ENCODE peak calls at places on chromosomes 13 and 19, in five cellular contexts. Y is CD4-positive, alpha-beta T cell; T is tibial nerve; U is neuronal stem cell; C is body of pancreas. P is an unnamed sample.
A peak's percentile ranks its signal among the peaks of the same experiment; 100 is the strongest.

GRCh38 chr19:10163557-10163956 is 31.2 kb downstream of the DNMT1 start:
- DNase-seq in Y (no peak), T (no peak), U (no peak), C (no peak), P (no peak)

GRCh38 chr13:102191951-102192461 is 209.8 kb downstream of the FGF14 start:
- DNase-seq in Y (no peak), T (no peak), U (peak; percentile 2), C (no peak), P (no peak)

GRCh38 chr19:30492581-30492980 is 120.4 kb downstream of the ZNF536 start:
- DNase-seq in Y (no peak), T (no peak), U (no peak), C (no peak), P (no peak)

GRCh38 chr13:26646603-26647002 is 89.1 kb downstream of the WASF3 start:
- DNase-seq in Y (no peak), T (no peak), U (no peak), C (no peak), P (no peak)

GRCh38 chr13:98033277-98034247 is 80.1 kb downstream of the IPO5 start:
- DNase-seq in Y (no peak), T (no peak), U (peak; percentile 24), C (peak; percentile 22), P (no peak)

GRCh38 chr19:7658219-7658686 is 10.6 kb upstream of the RETN start:
- DNase-seq in Y (no peak), T (no peak), U (no peak), C (no peak), P (peak; percentile 67)

GRCh38 chr13:32837973-32838940 is 178.0 kb upstream of the KL start:
- DNase-seq in Y (no peak), T (no peak), U (no peak), C (no peak), P (no peak)

GRCh38 chr13:44426461-44426860 is 52.8 kb downstream of the SERP2 start:
- DNase-seq in Y (no peak), T (no peak), U (no peak), C (no peak), P (no peak)

GRCh38 chr19:55115446-55116065 is 1.9 kb downstream of the PPP1R12C start:
- DNase-seq in Y (no peak), T (no peak), U (no peak), C (no peak), P (no peak)

GRCh38 chr13:57748096-57748495 is 116.6 kb downstream of the PCDH17 start:
- DNase-seq in Y (no peak), T (no peak), U (no peak), C (no peak), P (no peak)

GRCh38 chr13:38415233-38415632 is 65.6 kb downstream of the UFM1 start:
- DNase-seq in Y (no peak), T (no peak), U (no peak), C (no peak), P (no peak)

GRCh38 chr19:28889941-28890645 is 322.9 kb downstream of the UQCRFS1 start:
- DNase-seq in Y (no peak), T (no peak), U (no peak), C (no peak), P (no peak)

GRCh38 chr13:30900952-30901749 is 4.9 kb upstream of the MEDAG start:
- DNase-seq in Y (no peak), T (no peak), U (no peak), C (no peak), P (no peak)

GRCh38 chr13:41746259-41746658 is 214.7 kb downstream of the VWA8 start:
- DNase-seq in Y (no peak), T (no peak), U (no peak), C (no peak), P (no peak)

GRCh38 chr13:87123987-87124784 is 547.0 kb upstream of the SLITRK5 start:
- DNase-seq in Y (no peak), T (no peak), U (peak; percentile 8), C (no peak), P (peak; percentile 24)

GRCh38 chr19:30217461-30217860 is 154.7 kb upstream of the ZNF536 start:
- DNase-seq in Y (no peak), T (no peak), U (no peak), C (no peak), P (no peak)

GRCh38 chr13:26880741-26881140 is 120.2 kb upstream of the GPR12 start:
- DNase-seq in Y (no peak), T (no peak), U (no peak), C (no peak), P (no peak)

GRCh38 chr19:38792250-38793111 is 3.5 kb downstream of the LGALS7B start:
- DNase-seq in Y (no peak), T (no peak), U (no peak), C (no peak), P (no peak)

GRCh38 chr19:51259348-51260245 is 8.7 kb downstream of the SIGLECL1 start:
- DNase-seq in Y (no peak), T (no peak), U (peak; percentile 33), C (peak; percentile 16), P (no peak)

GRCh38 chr13:36789730-36790129 is 29.3 kb upstream of the RFXAP start:
- DNase-seq in Y (no peak), T (no peak), U (no peak), C (no peak), P (no peak)

GRCh38 chr19:8631425-8631819 is 989 bp downstream of the NFILZ start:
- DNase-seq in Y (no peak), T (no peak), U (peak; percentile 48), C (peak; percentile 66), P (no peak)

GRCh38 chr13:101150998-101151397 is 265.3 kb downstream of the NALCN start:
- DNase-seq in Y (no peak), T (no peak), U (no peak), C (no peak), P (no peak)

GRCh38 chr19:11555246-11555645 is 3.8 kb downstream of the ELOF1 start:
- DNase-seq in Y (no peak), T (no peak), U (no peak), C (no peak), P (no peak)

GRCh38 chr13:29537736-29538624 is 57.5 kb downstream of the SLC7A1 start:
- DNase-seq in Y (no peak), T (no peak), U (no peak), C (no peak), P (no peak)

GRCh38 chr13:112616586-112617381 is 28.8 kb upstream of the TUBGCP3 start:
- DNase-seq in Y (no peak), T (no peak), U (no peak), C (peak; percentile 41), P (no peak)

GRCh38 chr19:39927524-39928356 is 6.7 kb downstream of the FCGBP start:
- DNase-seq in Y (no peak), T (no peak), U (no peak), C (no peak), P (peak; percentile 56)

GRCh38 chr13:32811297-32811800 is 204.9 kb upstream of the KL start:
- DNase-seq in Y (no peak), T (no peak), U (no peak), C (no peak), P (no peak)

DNA sequence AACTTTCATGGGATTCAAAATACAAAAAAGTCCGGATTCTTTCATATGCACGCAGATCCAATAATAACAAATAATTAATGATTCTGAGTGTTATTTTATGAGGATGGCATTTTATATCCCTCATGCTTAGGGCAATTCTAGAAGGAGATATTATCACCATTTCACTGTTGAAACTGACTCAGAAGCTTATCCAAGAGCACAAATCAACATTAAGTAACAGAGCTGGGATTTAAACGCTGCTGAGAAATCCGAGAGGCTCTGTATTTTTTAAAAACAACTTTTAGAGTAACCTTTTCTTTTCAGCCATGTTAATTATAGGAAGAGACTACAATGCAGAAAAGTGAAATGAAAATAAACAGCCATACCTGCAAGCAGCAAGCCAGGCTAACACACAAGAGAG is 30.3 kb downstream of the ATP7B start:
- DNase-seq in Y (no peak), T (no peak), U (no peak), C (no peak), P (no peak)
- H3K27ac ChIP-seq in Y (no peak overlapping the region), T (no peak overlapping the region), U (no peak overlapping the region), C (no peak overlapping the region), P (no peak overlapping the region)

GRCh38 chr13:113979791-113980471 is 6.1 kb upstream of the C13orf46 start:
- DNase-seq in Y (peak; percentile 2), T (no peak), U (no peak), C (no peak), P (no peak)
- H3K27ac ChIP-seq in Y (no peak overlapping the region), T (peak overlapping the region; percentile 84), U (no peak overlapping the region), C (no peak overlapping the region), P (no peak overlapping the region)

GRCh38 chr13:78655906-78656305 is 3.0 kb downstream of the OBI1 start:
- DNase-seq in Y (no peak), T (no peak), U (no peak), C (no peak), P (no peak)

GRCh38 chr13:78658630-78659449 is at the start of gene OBI1:
- DNase-seq in Y (peak; percentile 86), T (peak; percentile 78), U (peak; percentile 74), C (peak; percentile 89), P (peak; percentile 91)

GRCh38 chr13:78652651-78653050 is 6.3 kb downstream of the OBI1 start:
- DNase-seq in Y (no peak), T (no peak), U (no peak), C (no peak), P (no peak)

GRCh38 chr13:78657699-78658629 is 991 bp downstream of the OBI1 start:
- DNase-seq in Y (no peak), T (no peak), U (peak; percentile 42), C (no peak), P (no peak)

GRCh38 chr13:78655007-78655406 is 3.9 kb downstream of the OBI1 start:
- DNase-seq in Y (no peak), T (no peak), U (no peak), C (no peak), P (no peak)
- H3K27ac ChIP-seq in Y (no peak overlapping the region), T (no peak overlapping the region), U (no peak overlapping the region), C (no peak overlapping the region), P (no peak overlapping the region)

GRCh38 chr13:78022164-78022877 is 103.7 kb upstream of the EDNRB start:
- DNase-seq in Y (peak; percentile 7), T (no peak), U (no peak), C (no peak), P (peak; percentile 52)
- H3K27ac ChIP-seq in Y (no peak overlapping the region), T (no peak overlapping the region), U (no peak overlapping the region), C (no peak overlapping the region), P (peak overlapping the region; percentile 22)